ENCODE peak calls at places on chromosome 10, in nine cellular contexts. Z is HFFc6, B is cardiac muscle cell, C is neural crest cell, O is Panc1, X is WTC11, U is endothelial cell, F is A673, R is cardiac fibroblast. L is an unnamed sample.

GRCh38 chr10:66642217-66642616 is 283.6 kb upstream of the LRRTM3 start:
- DNase-seq in Z (no peak), B (no peak), C (no peak), O (no peak), X (no peak), U (no peak), F (no peak), R (no peak), L (no peak)

GRCh38 chr10:70816220-70816894 is 609 bp downstream of the SGPL1 start:
- DNase-seq in Z (peak), B (peak), C (peak), O (no peak), X (peak), U (peak), F (peak), R (peak), L (peak)

GRCh38 chr10:44913312-44914079 is 2.4 kb downstream of the TMEM72 start:
- DNase-seq in Z (no peak), B (peak), C (no peak), O (no peak), X (no peak), U (no peak), F (peak), R (peak), L (no peak)

GRCh38 chr10:122162566-122163181 is 108.4 kb upstream of the BTBD16 start:
- DNase-seq in Z (no peak), B (no peak), C (peak), O (no peak), X (no peak), U (peak), F (no peak), R (no peak), L (no peak)

GRCh38 chr10:62528441-62528840 is 154.3 kb downstream of the ZNF365 start:
- DNase-seq in Z (no peak), B (no peak), C (no peak), O (no peak), X (no peak), U (no peak), F (no peak), R (no peak), L (no peak)

GRCh38 chr10:131871673-131872005 is 29.2 kb upstream of the PPP2R2D start:
- DNase-seq in Z (no peak), B (no peak), C (no peak), O (no peak), X (no peak), U (no peak), F (no peak), R (no peak), L (no peak)

GRCh38 chr10:71232089-71232998 is 20.0 kb downstream of the UNC5B start:
- DNase-seq in Z (no peak), B (no peak), C (no peak), O (no peak), X (no peak), U (no peak), F (no peak), R (peak), L (no peak)

GRCh38 chr10:122139627-122140151 is 131.4 kb upstream of the BTBD16 start:
- DNase-seq in Z (no peak), B (no peak), C (no peak), O (no peak), X (no peak), U (no peak), F (no peak), R (peak), L (no peak)

GRCh38 chr10:28544058-28544457 is 11.1 kb downstream of the WAC start:
- DNase-seq in Z (no peak), B (no peak), C (no peak), O (no peak), X (no peak), U (no peak), F (no peak), R (no peak), L (no peak)

GRCh38 chr10:28545967-28546644 is 13.2 kb downstream of the WAC start:
- DNase-seq in Z (no peak), B (no peak), C (no peak), O (no peak), X (no peak), U (no peak), F (no peak), R (no peak), L (no peak)

GRCh38 chr10:28542728-28543127 is 9.8 kb downstream of the WAC start:
- DNase-seq in Z (no peak), B (no peak), C (no peak), O (no peak), X (no peak), U (no peak), F (no peak), R (no peak), L (no peak)

GRCh38 chr10:28540145-28540544 is 7.2 kb downstream of the WAC start:
- DNase-seq in Z (no peak), B (no peak), C (no peak), O (no peak), X (no peak), U (no peak), F (no peak), R (no peak), L (no peak)

GRCh38 chr10:28541695-28542365 is 8.9 kb downstream of the WAC start:
- DNase-seq in Z (no peak), B (peak), C (no peak), O (no peak), X (no peak), U (no peak), F (no peak), R (no peak), L (no peak)
- TF ChIP-seq CTCF in Z (peak), B (peak), C (peak), O (no peak), X (no peak), U (no peak), F (peak), R (no peak), L (no peak)

GRCh38 chr10:79070091-79070610 is 1.4 kb downstream of the ZMIZ1 start:
- DNase-seq in Z (no peak), B (peak), C (peak), O (no peak), X (peak), U (peak), F (no peak), R (peak), L (peak)

GRCh38 chr10:79068562-79069324 is at the start of gene ZMIZ1:
- DNase-seq in Z (peak), B (peak), C (peak), O (no peak), X (peak), U (peak), F (peak), R (peak), L (peak)

GRCh38 chr10:79068203-79068561 is 584 bp upstream of the ZMIZ1 start:
- DNase-seq in Z (no peak), B (no peak), C (no peak), O (no peak), X (no peak), U (peak), F (peak), R (peak), L (no peak)

GRCh38 chr10:79070611-79071534 is 2.1 kb downstream of the ZMIZ1 start:
- DNase-seq in Z (peak), B (peak), C (peak), O (no peak), X (peak), U (peak), F (peak), R (peak), L (peak)

GRCh38 chr10:79069325-79070090 is 742 bp downstream of the ZMIZ1 start:
- DNase-seq in Z (no peak), B (peak), C (peak), O (no peak), X (peak), U (peak), F (peak), R (peak), L (peak)
- TF ChIP-seq CTCF in Z (no peak), B (no peak), C (no peak), O (no peak), X (no peak), U (no peak), F (no peak), R (no peak), L (no peak)

GRCh38 chr10:50063100-50063499 is 4.7 kb upstream of the WASHC2A start:
- DNase-seq in Z (no peak), B (peak), C (no peak), O (no peak), X (peak), U (peak), F (no peak), R (no peak), L (no peak)
- TF ChIP-seq CTCF in Z (peak), B (peak), C (no peak), O (no peak), X (no peak), U (no peak), F (no peak), R (no peak), L (no peak)

GRCh38 chr10:83606275-83606674 is 533.0 kb upstream of the GHITM start:
- DNase-seq in Z (no peak), B (peak), C (no peak), O (no peak), X (no peak), U (no peak), F (no peak), R (peak), L (no peak)

GRCh38 chr10:83605783-83606182 is 533.5 kb upstream of the GHITM start:
- DNase-seq in Z (no peak), B (no peak), C (no peak), O (no peak), X (no peak), U (no peak), F (no peak), R (no peak), L (no peak)

GRCh38 chr10:83612050-83612449 is 527.3 kb upstream of the GHITM start:
- DNase-seq in Z (peak), B (no peak), C (no peak), O (no peak), X (no peak), U (no peak), F (no peak), R (peak), L (no peak)

GRCh38 chr10:83603708-83604107 is 535.6 kb upstream of the GHITM start:
- DNase-seq in Z (no peak), B (no peak), C (no peak), O (no peak), X (no peak), U (no peak), F (no peak), R (peak), L (no peak)

DNA sequence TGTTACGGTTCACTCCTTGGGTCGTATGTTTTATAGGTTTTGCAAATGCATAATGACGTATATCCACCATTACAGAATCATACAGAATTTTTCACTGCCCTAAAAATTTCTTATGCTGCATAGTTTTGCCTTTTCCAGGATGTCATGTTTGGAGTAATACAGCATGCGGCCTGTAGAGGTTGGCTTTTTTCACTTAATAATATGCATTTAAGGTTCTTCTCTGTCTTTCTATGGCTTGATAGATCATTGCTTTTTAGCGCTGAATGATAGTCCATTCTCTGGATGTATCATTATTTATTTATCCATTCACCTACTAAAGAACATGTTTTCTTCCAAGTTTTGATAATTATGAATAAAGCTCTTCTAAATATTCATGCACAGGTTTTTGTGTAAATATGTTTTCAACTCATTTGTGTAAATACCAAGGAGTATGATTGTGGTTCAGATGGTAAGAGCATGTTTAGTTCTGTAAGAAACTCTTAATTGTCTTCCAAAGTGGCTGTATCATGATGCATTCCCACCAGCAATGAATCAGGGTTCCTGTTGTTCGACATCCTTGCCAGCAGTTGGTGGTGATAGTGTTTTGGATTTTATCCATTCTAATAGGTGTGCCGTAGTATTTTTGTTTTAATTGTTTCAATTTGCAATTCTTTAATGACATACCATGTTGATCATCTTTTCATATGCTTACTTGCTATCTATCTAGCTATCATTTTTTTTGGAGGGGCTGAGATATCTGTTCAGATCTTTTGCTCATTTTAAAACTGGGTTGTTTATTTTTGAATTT is 531.2 kb upstream of the GHITM start:
- DNase-seq in Z (peak), B (no peak), C (no peak), O (no peak), X (no peak), U (no peak), F (no peak), R (peak), L (no peak)
- TF ChIP-seq CTCF in Z (no peak), B (no peak), C (no peak), O (no peak), X (no peak), U (peak), F (no peak), R (peak), L (no peak)

DNA sequence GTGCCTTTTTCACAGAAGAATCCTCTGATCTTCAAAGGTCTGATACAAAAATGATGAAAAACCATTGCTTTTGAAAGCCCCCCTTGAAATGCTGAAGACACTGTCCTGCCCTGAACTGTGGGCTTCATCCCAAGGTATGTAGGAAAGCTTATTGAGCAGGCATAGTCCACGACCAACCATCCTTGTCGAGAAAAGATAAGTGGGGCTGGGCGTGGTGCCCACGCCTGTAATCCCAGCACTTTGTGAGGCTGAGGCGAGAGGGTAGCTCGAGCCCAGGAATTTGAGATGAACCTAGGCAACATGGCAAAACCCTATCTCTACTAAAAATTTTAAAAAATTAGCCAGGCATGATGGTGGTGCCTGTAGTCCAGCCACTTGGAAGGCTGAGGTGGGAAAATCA is 25.6 kb downstream of the TACR2 start:
- DNase-seq in Z (no peak), B (no peak), C (no peak), O (no peak), X (no peak), U (no peak), F (no peak), R (no peak), L (no peak)
- TF ChIP-seq CTCF in Z (no peak), B (no peak), C (no peak), O (no peak), X (no peak), U (no peak), F (no peak), R (no peak), L (no peak)

GRCh38 chr10:80443531-80443974 is 10.6 kb upstream of the TSPAN14 start:
- DNase-seq in Z (peak), B (no peak), C (no peak), O (no peak), X (peak), U (peak), F (no peak), R (peak), L (peak)
- TF ChIP-seq CTCF in Z (peak), B (peak), C (peak), O (peak), X (no peak), U (no peak), F (no peak), R (peak), L (no peak)

L was measured in Caco-2.